ENCODE peak calls at places on chromosomes 11 and 22, in eight cellular contexts. L is lower lobe of right lung; C is activated CD8-positive, alpha-beta T cell treated with anti-CD3 and anti-CD28 coated beads for 36 hours; Z is ovary; U is H9; D is stimulated activated CD4-positive, alpha-beta T cell treated with anti-CD3 and anti-CD28 coated beads, Interleukin-1b, Interleukin-23, amount 100 ng/mL, for 24 hours; G is stimulated activated CD8-positive, alpha-beta memory T cell treated with anti-CD3 and anti-CD28 coated beads, Interleukin-4, amount 100 ng/mL, for 48 hours; X is suprapubic skin. B is an unnamed sample.

GRCh38 chr22:33785283-33785991 is 134.8 kb downstream of the LARGE1 start:
- DNase-seq in X (no peak), U (no peak), D (no peak), L (no peak), Z (no peak), G (no peak), C (no peak), B (no peak)

GRCh38 chr11:4063348-4063747 is 31.3 kb upstream of the RRM1 start:
- DNase-seq in D (no peak), U (no peak), Z (no peak), G (no peak), X (no peak), C (no peak), L (no peak), B (no peak)

GRCh38 chr11:131944709-131945108 is 574.3 kb downstream of the NTM start:
- DNase-seq in C (no peak), Z (no peak), G (no peak), L (no peak), U (no peak), D (no peak), X (no peak), B (no peak)

GRCh38 chr11:94851864-94852581 is 83.9 kb downstream of the AMOTL1 start:
- DNase-seq in X (no peak), L (no peak), U (no peak), C (no peak), G (no peak), Z (no peak), D (no peak), B (no peak)

GRCh38 chr11:115711021-115711420 is 206.8 kb upstream of the CADM1 start:
- DNase-seq in L (no peak), C (no peak), D (no peak), G (no peak), X (no peak), U (no peak), Z (no peak), B (peak)

GRCh38 chr11:23778971-23779370 is 717.9 kb upstream of the LUZP2 start:
- DNase-seq in L (no peak), C (no peak), D (no peak), Z (no peak), U (no peak), X (no peak), G (no peak), B (no peak)

GRCh38 chr22:30021881-30022619 is 58.2 kb upstream of the HORMAD2 start:
- DNase-seq in D (no peak), Z (no peak), U (no peak), L (no peak), X (no peak), G (no peak), C (no peak), B (no peak)

GRCh38 chr11:67287355-67288197 is 1.5 kb upstream of the ANKRD13D start:
- DNase-seq in C (peak), D (no peak), X (no peak), U (no peak), L (peak), G (no peak), Z (no peak), B (peak)

GRCh38 chr22:24426859-24427499 is 420 bp upstream of the ADORA2A start:
- DNase-seq in X (no peak), L (no peak), D (no peak), C (peak), Z (no peak), U (no peak), G (no peak), B (no peak)

GRCh38 chr11:76185931-76186401 is 20.3 kb downstream of the WNT11 start:
- DNase-seq in X (no peak), L (no peak), Z (peak), D (no peak), U (no peak), C (no peak), G (no peak), B (no peak)

GRCh38 chr11:115736146-115736545 is 231.9 kb upstream of the CADM1 start:
- DNase-seq in X (no peak), G (no peak), D (no peak), Z (no peak), C (no peak), U (no peak), L (no peak), B (no peak)

GRCh38 chr11:69306821-69307220 is 12.9 kb downstream of the MYEOV start:
- DNase-seq in C (no peak), Z (no peak), U (no peak), X (no peak), L (no peak), G (no peak), D (no peak), B (peak)

GRCh38 chr11:33987975-33988580 is 63.5 kb upstream of the CAPRIN1 start:
- DNase-seq in D (peak), G (peak), Z (peak), U (peak), C (peak), X (no peak), L (peak), B (peak)

GRCh38 chr11:63641727-63642126 is 27.5 kb upstream of the PLAAT3 start:
- DNase-seq in Z (no peak), C (no peak), D (no peak), U (no peak), L (no peak), X (no peak), G (no peak), B (no peak)

GRCh38 chr22:39239561-39240423 is 5.0 kb downstream of the PDGFB start:
- DNase-seq in G (no peak), X (no peak), D (no peak), L (peak), Z (no peak), C (no peak), U (no peak), B (no peak)

GRCh38 chr22:39055658-39056057 is 15.0 kb downstream of the APOBEC3F start:
- DNase-seq in X (no peak), U (no peak), G (no peak), Z (no peak), D (no peak), C (no peak), L (no peak), B (no peak)

GRCh38 chr11:4610258-4610935 is 2.4 kb upstream of the TRIM68 start:
- DNase-seq in G (no peak), X (no peak), C (peak), D (no peak), L (no peak), Z (no peak), U (no peak), B (no peak)

GRCh38 chr22:36253523-36254490 is 874 bp downstream of the APOL1 start:
- DNase-seq in D (no peak), G (peak), Z (peak), U (peak), C (peak), L (no peak), X (no peak), B (peak)

GRCh38 chr11:8219257-8220021 is 44.2 kb downstream of the LMO1 start:
- DNase-seq in X (no peak), C (peak), D (no peak), Z (peak), U (peak), G (peak), L (peak), B (no peak)

GRCh38 chr11:11444027-11444799 is 91.2 kb upstream of the CSNK2A3 start:
- DNase-seq in C (no peak), Z (no peak), X (no peak), D (no peak), L (no peak), U (no peak), G (no peak), B (no peak)

GRCh38 chr11:129374993-129375721 is 491 bp upstream of the BARX2 start:
- DNase-seq in G (peak), X (no peak), D (no peak), U (peak), L (peak), C (peak), Z (no peak), B (no peak)

B was measured in sigmoid colon.